ENCODE peak calls at places on chromosomes 3 and 15, in five cellular contexts. S is H1, Z is K562, U is HepG2, V is GM12878. Q is an unnamed sample.

GRCh38 chr3:127438371-127438770 is 150.5 kb upstream of the PRR20G start:
- DNase-seq in S (no peak), V (no peak), U (no peak), Z (no peak), Q (no peak)

GRCh38 chr3:124888482-124889441 is 1.6 kb upstream of the ITGB5 start:
- DNase-seq in U (no peak), S (no peak), V (no peak), Z (no peak), Q (no peak)

GRCh38 chr15:96345560-96346389 is 15.3 kb downstream of the NR2F2 start:
- DNase-seq in S (no peak), Z (no peak), U (peak), V (no peak), Q (no peak)

GRCh38 chr15:60444289-60444912 is 34.5 kb downstream of the ICE2 start:
- DNase-seq in S (no peak), Z (no peak), U (peak), V (no peak), Q (no peak)

GRCh38 chr3:105626739-105627138 is 242.1 kb downstream of the CBLB start:
- DNase-seq in Z (peak), S (no peak), V (no peak), U (no peak), Q (no peak)

GRCh38 chr15:61841461-61841860 is 218.8 kb downstream of the VPS13C start:
- DNase-seq in S (no peak), Z (no peak), U (no peak), V (no peak), Q (no peak)

GRCh38 chr3:187960820-187961219 is 193.1 kb upstream of the LPP start:
- DNase-seq in Z (no peak), U (no peak), S (no peak), V (no peak), Q (no peak)

GRCh38 chr15:68304611-68305337 is 27.2 kb downstream of the FEM1B start:
- DNase-seq in Z (no peak), S (no peak), U (no peak), V (no peak), Q (no peak)

GRCh38 chr3:50375200-50375931 is 16.0 kb upstream of the TMEM115 start:
- DNase-seq in Z (no peak), S (no peak), V (no peak), U (no peak), Q (no peak)

GRCh38 chr15:63501256-63502089 is 2.9 kb upstream of the USP3 start:
- DNase-seq in Z (no peak), S (no peak), V (no peak), U (peak), Q (no peak)

GRCh38 chr3:73599605-73600004 is 25.1 kb downstream of the PDZRN3 start:
- DNase-seq in U (no peak), Z (no peak), S (no peak), V (no peak), Q (no peak)

GRCh38 chr3:73623996-73624362 is 762 bp downstream of the PDZRN3 start:
- DNase-seq in V (no peak), U (no peak), Z (no peak), S (peak), Q (no peak)

GRCh38 chr3:40309925-40310635 is 573 bp downstream of the EIF1B start:
- DNase-seq in Z (peak), U (peak), S (no peak), V (no peak), Q (no peak)

GRCh38 chr3:197408177-197408957 is 110.0 kb upstream of the DLG1 start:
- DNase-seq in S (no peak), Z (peak), V (no peak), U (peak), Q (no peak)

DNA sequence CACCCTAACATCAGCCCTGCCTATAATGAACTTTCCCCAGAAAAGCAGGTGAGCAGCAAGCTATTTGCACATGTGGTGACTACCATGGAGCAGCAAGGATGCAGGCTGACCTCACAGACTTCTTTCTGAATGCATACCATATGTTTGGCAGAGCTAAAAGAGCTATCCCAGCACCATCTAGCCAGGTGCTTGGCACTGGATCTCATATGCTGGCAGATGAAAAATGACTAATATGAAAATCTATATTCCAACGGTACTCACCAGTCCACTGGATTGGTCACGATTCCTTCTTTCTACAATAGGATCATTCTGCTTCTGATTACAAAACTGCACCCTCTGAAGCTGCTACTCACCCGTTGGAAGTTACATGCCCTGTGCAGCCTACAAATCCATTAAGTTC is 714.3 kb upstream of the CFAP20DC start:
- DNase-seq in Z (no peak), S (no peak), V (no peak), U (no peak), Q (no peak)
- TF ChIP-seq RAD21 in Z (no peak), S (no peak), V (no peak), U (no peak), Q (no peak)

GRCh38 chr3:45353070-45353469 is 35.3 kb upstream of the LARS2 start:
- DNase-seq in S (no peak), U (no peak), Z (no peak), V (no peak), Q (no peak)
- TF ChIP-seq MAX in S (no peak), U (no peak), Z (no peak), V (no peak), Q (no peak)

GRCh38 chr3:100455841-100456550 is 36.4 kb upstream of the TMEM45A start:
- DNase-seq in U (no peak), S (no peak), Z (no peak), V (no peak), Q (no peak)
- TF ChIP-seq SP1 in U (no peak), S (no peak), Z (no peak), V (no peak), Q (no peak)

GRCh38 chr3:158105710-158106438 is at the start of gene SHOX2:
- DNase-seq in S (no peak), Z (peak), U (no peak), V (no peak), Q (no peak)
- TF ChIP-seq RAD21 in S (no peak), Z (no peak), U (no peak), V (no peak), Q (no peak)

GRCh38 chr15:65041787-65042186 is 3.4 kb upstream of the SLC51B start:
- DNase-seq in Z (no peak), U (no peak), S (no peak), V (no peak), Q (no peak)

GRCh38 chr15:65038838-65039237 is 6.3 kb upstream of the SLC51B start:
- DNase-seq in U (no peak), S (no peak), V (no peak), Z (no peak), Q (no peak)

GRCh38 chr15:65044724-65045481 is at the start of gene SLC51B:
- DNase-seq in Z (no peak), S (no peak), U (peak), V (no peak), Q (no peak)

GRCh38 chr15:65040461-65040860 is 4.7 kb upstream of the SLC51B start:
- DNase-seq in S (no peak), V (no peak), U (no peak), Z (no peak), Q (no peak)

GRCh38 chr15:65042776-65043322 is 2.3 kb upstream of the SLC51B start:
- DNase-seq in V (no peak), Z (no peak), S (no peak), U (no peak), Q (no peak)
- TF ChIP-seq MAX in V (no peak), Z (no peak), S (no peak), U (no peak), Q (no peak)

GRCh38 chr3:34856577-34856976 is 782.7 kb upstream of the ARPP21 start:
- DNase-seq in Z (no peak), V (no peak), U (no peak), S (no peak), Q (no peak)
- TF ChIP-seq SP1 in Z (no peak), V (no peak), U (no peak), S (no peak), Q (no peak)

GRCh38 chr3:190056795-190057194 is 63.9 kb downstream of the P3H2 start:
- DNase-seq in U (no peak), S (no peak), V (no peak), Z (no peak), Q (no peak)
- TF ChIP-seq RAD21 in U (no peak), S (no peak), V (no peak), Z (no peak), Q (no peak)